ENCODE peak calls at places on chromosomes 4 and X, in four cellular contexts. M, G, E and W are unnamed samples.

GRCh38 chr4:89838005-89838404 is 1.0 kb upstream of the SNCA start:
- DNase-seq in M (peak; percentile 5), G (peak; percentile 44), E (no peak), W (no peak)

GRCh38 chrX:1389181-1389992 is 2.5 kb downstream of the SLC25A6 start:
- DNase-seq in M (no peak), G (no peak), E (no peak), W (no peak)

GRCh38 chr4:118736867-118737266 is 51.7 kb downstream of the METTL14 start:
- DNase-seq in M (no peak), G (no peak), E (no peak), W (no peak)

GRCh38 chrX:103747199-103747598 is 29.4 kb upstream of the PLP1 start:
- DNase-seq in M (no peak), G (no peak), E (no peak), W (no peak)

GRCh38 chrX:116317409-116317808 is 119.0 kb upstream of the SLC6A14 start:
- DNase-seq in M (peak; percentile 5), G (peak; percentile 3), E (no peak), W (no peak)

GRCh38 chrX:118218940-118219339 is 102.3 kb upstream of the KLHL13 start:
- DNase-seq in M (no peak), G (no peak), E (no peak), W (no peak)

GRCh38 chr4:80610845-80611244 is 275.3 kb downstream of the CFAP299 start:
- DNase-seq in M (peak; percentile 15), G (peak; percentile 37), E (peak; percentile 7), W (no peak)

GRCh38 chr4:9996319-9997110 is 24.8 kb downstream of the SLC2A9 start:
- DNase-seq in M (no peak), G (no peak), E (no peak), W (no peak)

GRCh38 chr4:169620846-169621228 is 459 bp downstream of the CLCN3 start:
- DNase-seq in M (peak; percentile 13), G (peak; percentile 48), E (no peak), W (no peak)

GRCh38 chrX:141652315-141652714 is 46.2 kb downstream of the SPANXD start:
- DNase-seq in M (no peak), G (no peak), E (no peak), W (no peak)

GRCh38 chrX:68696267-68696666 is 48.8 kb downstream of the STARD8 start:
- DNase-seq in M (no peak), G (no peak), E (no peak), W (no peak)

GRCh38 chrX:97306771-97307470 is 423.2 kb downstream of the RPA4 start:
- DNase-seq in M (no peak), G (no peak), E (no peak), W (no peak)

GRCh38 chrX:29693912-29694311 is 521.5 kb upstream of the MAGEB2 start:
- DNase-seq in M (no peak), G (no peak), E (no peak), W (no peak)

GRCh38 chrX:150767475-150768131 is 74.4 kb downstream of the MTMR1 start:
- DNase-seq in M (no peak), G (peak; percentile 58), E (peak; percentile 84), W (peak; percentile 69)

GRCh38 chr4:25795566-25796454 is 67.0 kb downstream of the SEL1L3 start:
- DNase-seq in M (peak; percentile 51), G (peak; percentile 12), E (peak; percentile 32), W (no peak)

GRCh38 chr4:83054928-83055327 is 19.9 kb downstream of the COPS4 start:
- DNase-seq in M (no peak), G (no peak), E (no peak), W (no peak)

GRCh38 chr4:165096776-165097175 is 15.9 kb downstream of the TMEM192 start:
- DNase-seq in M (no peak), G (no peak), E (no peak), W (no peak)

GRCh38 chrX:111411591-111412371 is at the start of gene DCX:
- DNase-seq in M (no peak), G (no peak), E (no peak), W (no peak)

GRCh38 chr4:128574706-128575105 is 234.8 kb upstream of the JADE1 start:
- DNase-seq in M (peak; percentile 60), G (peak; percentile 47), E (no peak), W (no peak)

GRCh38 chr4:152605641-152606304 is 69.9 kb upstream of the FBXW7 start:
- DNase-seq in M (no peak), G (no peak), E (no peak), W (no peak)

GRCh38 chr4:149465941-149466340 is 349.7 kb downstream of the IQCM start:
- DNase-seq in M (no peak), G (peak; percentile 46), E (no peak), W (no peak)
- TF ChIP-seq CTCF in M (no peak), G (no peak), E (no peak), W (no peak)

GRCh38 chr4:54318904-54319303 is 89.8 kb downstream of the PDGFRA start:
- DNase-seq in M (peak; percentile 36), G (peak; percentile 25), E (peak; percentile 11), W (no peak)
- TF ChIP-seq CTCF in M (peak; percentile 96), G (peak; percentile 90), E (peak; percentile 97), W (peak; percentile 88)

DNA sequence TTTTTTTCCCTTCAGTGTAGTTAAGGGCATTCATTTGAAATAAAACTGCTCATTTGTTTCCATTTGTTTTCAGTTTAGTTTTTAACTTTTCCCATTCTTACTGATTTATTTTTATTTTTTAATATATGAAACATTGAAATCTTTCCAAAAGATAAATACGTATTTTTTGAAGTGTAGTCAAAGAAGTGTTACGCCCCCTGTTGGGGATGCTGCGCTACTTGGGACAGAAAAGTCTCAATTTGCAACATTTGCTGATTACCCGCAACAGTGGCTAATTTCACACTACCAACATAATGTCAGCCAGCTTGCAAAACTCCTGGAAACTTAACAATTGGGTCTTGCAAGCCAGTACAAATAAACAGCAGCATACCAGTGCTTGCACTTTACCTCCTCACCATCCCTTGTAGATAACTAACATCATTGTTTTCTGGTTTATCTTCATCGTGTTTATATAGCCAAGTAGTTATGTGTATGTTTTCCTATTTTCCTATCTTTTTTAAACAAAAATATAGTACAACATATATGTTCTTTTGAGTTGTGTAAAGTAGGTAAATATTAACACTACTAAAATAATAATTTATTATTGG is 158.6 kb downstream of the STPG2 start:
- DNase-seq in M (peak; percentile 8), G (no peak), E (no peak), W (no peak)
- TF ChIP-seq CTCF in M (peak; percentile 51), G (peak; percentile 70), E (peak; percentile 13), W (peak; percentile 20)

GRCh38 chr4:75892508-75892907 is 9.7 kb downstream of the PPEF2 start:
- DNase-seq in M (no peak), G (peak; percentile 5), E (no peak), W (no peak)
- TF ChIP-seq CTCF in M (no peak), G (peak; percentile 53), E (peak; percentile 23), W (peak; percentile 7)

DNA sequence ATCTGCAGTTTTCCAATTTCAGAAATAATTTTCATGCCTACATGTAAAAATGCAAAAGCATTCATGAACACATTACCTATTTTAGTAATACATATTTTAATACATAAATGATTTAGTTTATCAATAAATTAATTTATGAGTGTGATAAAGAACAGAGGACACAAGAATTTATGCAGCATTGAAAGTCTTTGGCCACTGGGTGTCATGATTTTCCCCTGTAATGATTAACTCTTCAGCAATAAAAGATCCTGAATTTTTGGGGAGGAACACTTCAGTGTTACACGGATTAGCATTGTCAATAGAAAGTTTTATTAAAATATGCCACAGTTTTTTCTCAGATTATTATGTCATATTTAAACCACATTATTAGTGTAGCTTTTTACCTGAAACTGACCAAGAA is 8.6 kb upstream of the VCX2 start:
- DNase-seq in M (no peak), G (no peak), E (no peak), W (no peak)
- TF ChIP-seq CTCF in M (no peak), G (no peak), E (no peak), W (peak; percentile 29)

GRCh38 chr4:139202984-139203383 is 26.0 kb upstream of the ELF2 start:
- DNase-seq in M (no peak), G (no peak), E (no peak), W (no peak)

GRCh38 chr4:139200102-139200501 is 23.1 kb upstream of the ELF2 start:
- DNase-seq in M (no peak), G (no peak), E (no peak), W (no peak)

GRCh38 chr4:139200506-139200905 is 23.5 kb upstream of the ELF2 start:
- DNase-seq in M (no peak), G (no peak), E (no peak), W (no peak)
- TF ChIP-seq CTCF in M (no peak), G (no peak), E (no peak), W (no peak)